ENCODE peak calls at places on chromosome 7, in ten cellular contexts. E is AG10803; W is GM23248; U is left ventricle myocardium inferior; Q is stimulated activated CD8-positive, alpha-beta memory T cell treated with anti-CD3 and anti-CD28 coated beads, Interleukin-12 subunit alpha, Interleukin-12 subunit beta, amount 100 ng/mL, for 1 hour; N is esophagus squamous epithelium; D is lung microvascular endothelial cell; F is pancreas; O is glutamatergic neuron; V is kidney epithelial cell. M is an unnamed sample.
A peak's percentile ranks its signal among the peaks of the same experiment; 100 is the strongest.

GRCh38 chr7:37056256-37056655 is 332.0 kb upstream of the AOAH start:
- DNase-seq in N (no peak), E (no peak), W (no peak), Q (no peak), D (no peak), V (no peak), O (no peak), F (no peak), U (no peak), M (no peak)

GRCh38 chr7:35007768-35008167 is 29.5 kb downstream of the DPY19L1 start:
- DNase-seq in W (no peak), F (no peak), N (no peak), D (no peak), V (no peak), Q (no peak), O (no peak), E (peak; percentile 14), U (no peak), M (no peak)

GRCh38 chr7:93992423-93993110 is 11.6 kb downstream of the BET1 start:
- DNase-seq in W (no peak), U (no peak), Q (no peak), F (no peak), E (no peak), D (no peak), N (no peak), V (no peak), O (no peak), M (no peak)

GRCh38 chr7:157558061-157558460 is 221.3 kb downstream of the DNAJB6 start:
- DNase-seq in E (no peak), N (no peak), O (peak; percentile 6), D (no peak), V (no peak), W (no peak), U (no peak), Q (no peak), F (no peak), M (no peak)

GRCh38 chr7:155296788-155297516 is 726 bp upstream of the INSIG1 start:
- DNase-seq in F (peak; percentile 59), O (peak; percentile 64), V (no peak), N (peak; percentile 67), D (peak; percentile 79), U (peak; percentile 43), Q (peak; percentile 79), W (peak; percentile 93), E (peak; percentile 74), M (peak; percentile 47)

GRCh38 chr7:16740996-16741395 is 12.6 kb upstream of the TSPAN13 start:
- DNase-seq in E (no peak), U (no peak), N (no peak), O (no peak), D (no peak), W (no peak), F (no peak), Q (no peak), V (no peak), M (no peak)

GRCh38 chr7:32204361-32205018 is 134.3 kb upstream of the PDE1C start:
- DNase-seq in Q (no peak), E (peak; percentile 80), F (peak; percentile 70), V (peak; percentile 41), N (no peak), D (peak; percentile 83), U (peak; percentile 69), O (peak; percentile 75), W (peak; percentile 90), M (peak; percentile 65)

GRCh38 chr7:96308253-96308949 is 13.5 kb downstream of the SLC25A13 start:
- DNase-seq in U (no peak), D (no peak), O (no peak), E (no peak), Q (no peak), W (no peak), N (no peak), V (no peak), F (no peak), M (no peak)

GRCh38 chr7:1562126-1562525 is 6.1 kb upstream of the TMEM184A start:
- DNase-seq in E (peak; percentile 38), N (no peak), W (no peak), U (no peak), F (no peak), D (no peak), Q (no peak), O (no peak), V (no peak), M (no peak)

GRCh38 chr7:133703547-133703946 is 423.6 kb upstream of the LRGUK start:
- DNase-seq in F (no peak), V (peak; percentile 61), U (no peak), N (no peak), E (peak; percentile 86), Q (no peak), O (no peak), D (peak; percentile 92), W (peak; percentile 89), M (no peak)

GRCh38 chr7:155211173-155211572 is 86.5 kb upstream of the INSIG1 start:
- DNase-seq in O (peak; percentile 1), E (no peak), D (no peak), F (no peak), U (no peak), V (no peak), Q (no peak), W (no peak), N (no peak), M (no peak)

GRCh38 chr7:137485818-137486217 is 142.3 kb upstream of the PTN start:
- DNase-seq in V (no peak), W (no peak), Q (no peak), N (no peak), F (no peak), D (no peak), E (no peak), O (no peak), U (no peak), M (no peak)

GRCh38 chr7:90119178-90119971 is 34.9 kb upstream of the STEAP1 start:
- DNase-seq in V (no peak), W (peak; percentile 44), E (peak; percentile 6), N (no peak), U (peak; percentile 61), D (peak; percentile 24), Q (no peak), O (peak; percentile 59), F (peak; percentile 51), M (peak; percentile 57)

GRCh38 chr7:2628891-2629290 is 2.9 kb upstream of the TTYH3 start:
- DNase-seq in F (no peak), U (peak; percentile 5), W (no peak), N (no peak), D (no peak), O (no peak), V (no peak), Q (no peak), E (no peak), M (no peak)

GRCh38 chr7:25389489-25390106 is 161.3 kb upstream of the NPVF start:
- DNase-seq in E (peak; percentile 55), W (peak; percentile 68), F (peak; percentile 36), D (peak; percentile 27), V (no peak), O (no peak), U (no peak), Q (no peak), N (no peak), M (no peak)

GRCh38 chr7:7324698-7325097 is 142.4 kb downstream of the C1GALT1 start:
- DNase-seq in Q (no peak), O (no peak), D (no peak), W (no peak), V (no peak), N (no peak), U (no peak), E (no peak), F (no peak), M (no peak)

GRCh38 chr7:36946401-36946739 is 222.1 kb upstream of the AOAH start:
- DNase-seq in D (no peak), U (no peak), Q (no peak), F (no peak), N (no peak), W (no peak), E (no peak), V (no peak), O (no peak), M (no peak)

M was measured in nephron progenitor cell.